ENCODE peak calls at places on chromosome 18, in five cellular contexts. C is NCI-H187; S is RWPE1; E is SW 1271; A is CD8-positive, alpha-beta T cell. H is an unnamed sample.

GRCh38 chr18:11669948-11670275 is 19.2 kb upstream of the GNAL start:
- DNase-seq in C (no peak), S (no peak), E (no peak), A (no peak), H (no peak)

GRCh38 chr18:58934356-58934755 is 69.7 kb downstream of the ZNF532 start:
- DNase-seq in C (no peak), S (no peak), E (no peak), A (no peak), H (no peak)

GRCh38 chr18:12067671-12068070 is 26.0 kb upstream of the ANKRD62 start:
- DNase-seq in C (no peak), S (no peak), E (no peak), A (no peak), H (no peak)

GRCh38 chr18:63220903-63221302 is 98.7 kb downstream of the BCL2 start:
- DNase-seq in C (no peak), S (no peak), E (no peak), A (no peak), H (no peak)

GRCh38 chr18:38256366-38256765 is 690.8 kb upstream of the CELF4 start:
- DNase-seq in C (no peak), S (no peak), E (no peak), A (no peak), H (no peak)

GRCh38 chr18:26941608-26942007 is 76.1 kb upstream of the AQP4 start:
- DNase-seq in C (no peak), S (no peak), E (no peak), A (no peak), H (no peak)

GRCh38 chr18:6487968-6488367 is 73.3 kb upstream of the L3MBTL4 start:
- DNase-seq in C (no peak), S (no peak), E (no peak), A (no peak), H (no peak)

GRCh38 chr18:61639886-61640285 is 252.9 kb downstream of the RNF152 start:
- DNase-seq in C (no peak), S (no peak), E (no peak), A (no peak), H (no peak)

GRCh38 chr18:76412010-76412817 is 82.8 kb downstream of the ZNF516 start:
- DNase-seq in C (no peak), S (no peak), E (no peak), A (no peak), H (no peak)

GRCh38 chr18:79986726-79987125 is 1.6 kb downstream of the TXNL4A start:
- DNase-seq in C (no peak), S (no peak), E (no peak), A (no peak), H (no peak)

GRCh38 chr18:62939925-62940324 is 224.6 kb downstream of the PHLPP1 start:
- DNase-seq in C (no peak), S (no peak), E (no peak), A (no peak), H (no peak)

GRCh38 chr18:76064998-76065397 is 430.0 kb downstream of the ZNF516 start:
- DNase-seq in C (no peak), S (no peak), E (no peak), A (no peak), H (no peak)